ENCODE peak calls at places on chromosome 9, in six cellular contexts. One of them, this sample, is unnamed. For H3K4me1 and H4K20me1, the result is how much of the 10 kb centered on the place peaks cover.

GRCh38 chr9:137011130-137011529 is 14.8 kb upstream of the CLIC3 start:
- DNase-seq in H1: no peak
- DNase-seq in PC-9: no peak
- DNase-seq in IMR-90: no peak
- DNase-seq in PC-3: no peak
- DNase-seq in HepG2: no peak
- DNase-seq in this sample: no peak

GRCh38 chr9:125764198-125764597 is 17.0 kb downstream of the PBX3 start:
- DNase-seq in H1: no peak
- DNase-seq in PC-3: no peak
- DNase-seq in IMR-90: no peak
- DNase-seq in HepG2: no peak
- DNase-seq in PC-9: no peak
- DNase-seq in this sample: no peak

GRCh38 chr9:70113403-70114022 is 69.9 kb downstream of the MAMDC2 start:
- DNase-seq in HepG2: peak
- DNase-seq in PC-3: peak
- DNase-seq in IMR-90: peak
- DNase-seq in H1: peak
- DNase-seq in PC-9: peak
- DNase-seq in this sample: peak

GRCh38 chr9:71822935-71823334 is 54.6 kb upstream of the CEMIP2 start:
- DNase-seq in IMR-90: no peak
- DNase-seq in H1: no peak
- DNase-seq in PC-9: no peak
- DNase-seq in HepG2: no peak
- DNase-seq in PC-3: no peak
- DNase-seq in this sample: no peak

GRCh38 chr9:87884578-87885459 is 2.1 kb downstream of the SPATA31E1 start:
- DNase-seq in PC-9: no peak
- DNase-seq in H1: peak
- DNase-seq in PC-3: no peak
- DNase-seq in IMR-90: no peak
- DNase-seq in HepG2: no peak
- DNase-seq in this sample: no peak

GRCh38 chr9:36874921-36875320 is 159.1 kb downstream of the PAX5 start:
- DNase-seq in PC-9: no peak
- DNase-seq in IMR-90: peak
- DNase-seq in PC-3: peak
- DNase-seq in HepG2: no peak
- DNase-seq in H1: no peak
- DNase-seq in this sample: no peak

GRCh38 chr9:119998614-119999013 is 581.4 kb downstream of the CDK5RAP2 start:
- DNase-seq in IMR-90: no peak
- DNase-seq in PC-9: no peak
- DNase-seq in HepG2: no peak
- DNase-seq in PC-3: no peak
- DNase-seq in H1: no peak
- DNase-seq in this sample: no peak

GRCh38 chr9:679462-679861 is 162.0 kb upstream of the DMRT1 start:
- DNase-seq in IMR-90: no peak
- DNase-seq in PC-3: no peak
- DNase-seq in HepG2: no peak
- DNase-seq in H1: no peak
- DNase-seq in PC-9: no peak
- DNase-seq in this sample: no peak

GRCh38 chr9:125240649-125240999 is 519 bp downstream of the HSPA5 start:
- DNase-seq in IMR-90: no peak
- DNase-seq in PC-3: peak
- DNase-seq in H1: peak
- DNase-seq in HepG2: peak
- DNase-seq in PC-9: peak
- DNase-seq in this sample: no peak

GRCh38 chr9:83027153-83027867 is 35.6 kb downstream of the RASEF start:
- DNase-seq in PC-9: peak
- DNase-seq in H1: no peak
- DNase-seq in PC-3: peak
- DNase-seq in IMR-90: peak
- DNase-seq in HepG2: peak
- DNase-seq in this sample: peak

GRCh38 chr9:107465467-107466451 is 23.8 kb downstream of the KLF4 start:
- DNase-seq in H1: peak
- DNase-seq in PC-3: peak
- DNase-seq in IMR-90: peak
- DNase-seq in HepG2: no peak
- DNase-seq in PC-9: peak
- DNase-seq in this sample: peak

GRCh38 chr9:85600675-85601263 is 141.0 kb downstream of the AGTPBP1 start:
- DNase-seq in PC-3: no peak
- DNase-seq in PC-9: no peak
- DNase-seq in IMR-90: no peak
- DNase-seq in H1: peak
- DNase-seq in HepG2: no peak
- DNase-seq in this sample: no peak

GRCh38 chr9:121491111-121491510 is 8.5 kb downstream of the GGTA1 start:
- DNase-seq in IMR-90: no peak
- DNase-seq in H1: no peak
- DNase-seq in PC-3: no peak
- DNase-seq in HepG2: no peak
- DNase-seq in PC-9: no peak
- DNase-seq in this sample: no peak

GRCh38 chr9:134415026-134415425 is 88.8 kb downstream of the RXRA start:
- DNase-seq in HepG2: no peak
- DNase-seq in IMR-90: no peak
- DNase-seq in H1: no peak
- DNase-seq in PC-3: no peak
- DNase-seq in PC-9: no peak
- DNase-seq in this sample: no peak

GRCh38 chr9:134418354-134418753 is 92.1 kb downstream of the RXRA start:
- DNase-seq in HepG2: no peak
- DNase-seq in PC-3: no peak
- DNase-seq in IMR-90: no peak
- DNase-seq in H1: no peak
- DNase-seq in PC-9: no peak
- DNase-seq in this sample: no peak

GRCh38 chr9:134418986-134419683 is 92.9 kb downstream of the RXRA start:
- DNase-seq in PC-3: no peak
- DNase-seq in HepG2: no peak
- DNase-seq in PC-9: no peak
- DNase-seq in IMR-90: no peak
- DNase-seq in H1: no peak
- DNase-seq in this sample: no peak

GRCh38 chr9:134413890-134414731 is 87.9 kb downstream of the RXRA start:
- DNase-seq in HepG2: no peak
- DNase-seq in PC-9: peak
- DNase-seq in PC-3: peak
- DNase-seq in H1: no peak
- DNase-seq in IMR-90: peak
- DNase-seq in this sample: peak

DNA sequence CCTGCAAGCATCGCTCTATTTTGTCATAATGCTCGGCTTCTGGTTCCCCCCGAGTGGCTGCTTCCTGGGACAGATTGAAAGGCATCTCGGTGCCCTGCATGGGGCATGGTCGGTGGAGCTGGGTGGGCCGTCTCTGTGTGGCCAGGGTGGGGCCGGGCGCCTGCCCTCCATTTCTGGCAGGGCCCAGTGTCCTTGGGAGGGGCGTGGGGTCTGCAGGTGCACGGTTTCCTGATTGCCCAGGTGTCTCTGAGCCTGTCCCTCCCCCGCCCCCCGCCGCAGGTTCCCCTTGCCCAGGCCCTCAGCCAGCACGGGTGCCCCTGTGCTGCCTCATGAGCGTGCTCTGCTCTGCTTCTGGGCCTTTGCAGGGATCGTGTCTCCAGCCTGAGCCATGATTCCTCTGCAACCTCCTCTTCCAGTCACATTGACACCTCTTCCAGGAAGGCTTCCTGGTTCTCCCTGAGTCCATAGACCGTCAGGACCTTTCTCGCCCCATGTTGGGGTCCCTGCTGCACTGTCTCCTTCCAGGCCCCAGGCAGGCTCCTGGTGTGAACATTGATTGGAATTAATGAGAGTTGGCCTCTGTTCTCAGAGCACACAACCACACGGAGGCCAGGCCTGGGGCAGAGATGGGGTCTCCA is 90.2 kb downstream of the RXRA start:
- DNase-seq in PC-3: no peak
- DNase-seq in HepG2: no peak
- DNase-seq in PC-9: no peak
- DNase-seq in H1: no peak
- DNase-seq in IMR-90: no peak
- DNase-seq in this sample: no peak
- H3K4me1 ChIP-seq in PC-3: under half
- H3K4me1 ChIP-seq in HepG2: under half
- H3K4me1 ChIP-seq in PC-9: under half
- H3K4me1 ChIP-seq in H1: under half
- H3K4me1 ChIP-seq in IMR-90: under half
- H3K4me1 ChIP-seq in this sample: under half

GRCh38 chr9:133122935-133123611 is 2.0 kb upstream of the RALGDS start:
- DNase-seq in PC-3: no peak
- DNase-seq in IMR-90: peak
- DNase-seq in H1: no peak
- DNase-seq in PC-9: no peak
- DNase-seq in HepG2: no peak
- DNase-seq in this sample: peak
- H4K20me1 ChIP-seq in PC-3: under half
- H4K20me1 ChIP-seq in IMR-90: half or more
- H4K20me1 ChIP-seq in H1: under half
- H4K20me1 ChIP-seq in PC-9: under half
- H4K20me1 ChIP-seq in HepG2: under half
- H4K20me1 ChIP-seq in this sample: under half

GRCh38 chr9:78026416-78026815 is 5.2 kb downstream of the GNAQ start:
- DNase-seq in PC-9: no peak
- DNase-seq in PC-3: no peak
- DNase-seq in IMR-90: no peak
- DNase-seq in H1: no peak
- DNase-seq in HepG2: no peak
- DNase-seq in this sample: no peak
- H3K4me1 ChIP-seq in PC-9: under half
- H3K4me1 ChIP-seq in PC-3: under half
- H3K4me1 ChIP-seq in IMR-90: under half
- H3K4me1 ChIP-seq in H1: under half
- H3K4me1 ChIP-seq in HepG2: half or more
- H3K4me1 ChIP-seq in this sample: under half

GRCh38 chr9:127946728-127947127 is 9.1 kb upstream of the DPM2 start:
- DNase-seq in IMR-90: no peak
- DNase-seq in PC-9: no peak
- DNase-seq in H1: no peak
- DNase-seq in PC-3: no peak
- DNase-seq in HepG2: peak
- DNase-seq in this sample: no peak
- H4K20me1 ChIP-seq in IMR-90: under half
- H4K20me1 ChIP-seq in PC-9: under half
- H4K20me1 ChIP-seq in H1: under half
- H4K20me1 ChIP-seq in PC-3: under half
- H4K20me1 ChIP-seq in HepG2: under half
- H4K20me1 ChIP-seq in this sample: under half

DNA sequence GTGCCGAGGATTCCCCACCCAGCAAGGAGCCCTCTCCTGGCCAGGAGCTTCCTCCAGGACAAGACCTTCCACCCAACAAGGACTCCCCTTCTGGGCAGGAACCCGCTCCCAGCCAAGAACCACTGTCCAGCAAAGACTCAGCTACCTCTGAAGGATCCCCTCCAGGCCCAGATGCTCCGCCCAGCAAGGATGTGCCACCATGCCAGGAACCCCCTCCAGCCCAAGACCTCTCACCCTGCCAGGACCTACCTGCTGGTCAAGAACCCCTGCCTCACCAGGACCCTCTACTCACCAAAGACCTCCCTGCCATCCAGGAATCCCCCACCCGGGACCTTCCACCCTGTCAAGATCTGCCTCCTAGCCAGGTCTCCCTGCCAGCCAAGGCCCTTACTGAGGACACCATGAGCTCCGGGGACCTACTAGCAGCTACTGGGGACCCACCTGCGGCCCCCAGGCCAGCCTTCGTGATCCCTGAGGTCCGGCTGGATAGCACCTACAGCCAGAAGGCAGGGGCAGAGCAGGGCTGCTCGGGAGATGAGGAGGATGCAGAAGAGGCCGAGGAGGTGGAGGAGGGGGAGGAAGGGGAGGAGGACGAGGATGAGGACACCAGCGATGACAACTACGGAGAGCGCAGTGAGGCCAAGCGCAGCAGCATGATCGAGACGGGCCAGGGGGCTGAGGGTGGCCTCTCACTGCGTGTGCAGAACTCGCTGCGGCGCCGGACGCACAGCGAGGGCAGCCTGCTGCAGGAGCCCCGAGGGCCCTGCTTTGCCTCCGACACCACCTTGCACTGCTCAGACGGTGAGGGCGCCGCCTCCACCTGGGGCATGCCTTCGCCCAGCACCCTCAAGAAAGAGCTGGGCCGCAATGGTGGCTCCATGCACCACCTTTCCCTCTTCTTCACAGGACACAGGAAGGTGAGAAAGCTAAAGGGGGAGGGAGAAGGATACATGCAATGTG is 120.3 kb downstream of the RGS3 start:
- DNase-seq in PC-3: no peak
- DNase-seq in IMR-90: no peak
- DNase-seq in H1: no peak
- DNase-seq in PC-9: no peak
- DNase-seq in HepG2: no peak
- DNase-seq in this sample: no peak
- H3K4me1 ChIP-seq in PC-3: under half
- H3K4me1 ChIP-seq in IMR-90: under half
- H3K4me1 ChIP-seq in H1: under half
- H3K4me1 ChIP-seq in PC-9: under half
- H3K4me1 ChIP-seq in HepG2: under half
- H3K4me1 ChIP-seq in this sample: under half